ENCODE peak calls at places on chromosomes 2 and 18, in six cellular contexts. One of them, this sample, is unnamed.

GRCh38 chr18:35026407-35027061 is 14.7 kb upstream of the MAPRE2 start:
- DNase-seq in tibial artery: no peak
- DNase-seq in Panc1: no peak
- DNase-seq in upper lobe of left lung: no peak
- DNase-seq in brain microvascular endothelial cell: no peak
- DNase-seq in left ventricle myocardium inferior: no peak
- DNase-seq in this sample: no peak

GRCh38 chr2:25711641-25712369 is 38.4 kb upstream of the DTNB start:
- DNase-seq in tibial artery: no peak
- DNase-seq in Panc1: no peak
- DNase-seq in left ventricle myocardium inferior: no peak
- DNase-seq in upper lobe of left lung: no peak
- DNase-seq in brain microvascular endothelial cell: no peak
- DNase-seq in this sample: no peak

GRCh38 chr2:167943368-167943767 is 304.0 kb downstream of the STK39 start:
- DNase-seq in upper lobe of left lung: no peak
- DNase-seq in left ventricle myocardium inferior: no peak
- DNase-seq in tibial artery: no peak
- DNase-seq in Panc1: no peak
- DNase-seq in brain microvascular endothelial cell: no peak
- DNase-seq in this sample: no peak

GRCh38 chr2:99698896-99699295 is 209.1 kb upstream of the REV1 start:
- DNase-seq in tibial artery: no peak
- DNase-seq in upper lobe of left lung: no peak
- DNase-seq in left ventricle myocardium inferior: no peak
- DNase-seq in brain microvascular endothelial cell: no peak
- DNase-seq in Panc1: no peak
- DNase-seq in this sample: no peak

GRCh38 chr2:72917138-72917874 is at the start of gene EMX1:
- DNase-seq in Panc1: no peak
- DNase-seq in tibial artery: no peak
- DNase-seq in upper lobe of left lung: peak; percentile 91
- DNase-seq in brain microvascular endothelial cell: no peak
- DNase-seq in left ventricle myocardium inferior: no peak
- DNase-seq in this sample: no peak

GRCh38 chr18:45519881-45520280 is 95.4 kb upstream of the SLC14A2 start:
- DNase-seq in left ventricle myocardium inferior: no peak
- DNase-seq in upper lobe of left lung: no peak
- DNase-seq in tibial artery: no peak
- DNase-seq in brain microvascular endothelial cell: peak; percentile 27
- DNase-seq in Panc1: no peak
- DNase-seq in this sample: no peak

GRCh38 chr2:104368089-104368488 is 485.8 kb upstream of the POU3F3 start:
- DNase-seq in Panc1: no peak
- DNase-seq in tibial artery: no peak
- DNase-seq in left ventricle myocardium inferior: no peak
- DNase-seq in upper lobe of left lung: no peak
- DNase-seq in brain microvascular endothelial cell: no peak
- DNase-seq in this sample: no peak

GRCh38 chr2:74587664-74588277 is 33.3 kb downstream of the DOK1 start:
- DNase-seq in left ventricle myocardium inferior: peak; percentile 51
- DNase-seq in brain microvascular endothelial cell: peak; percentile 65
- DNase-seq in Panc1: peak; percentile 61
- DNase-seq in upper lobe of left lung: no peak
- DNase-seq in tibial artery: peak; percentile 76
- DNase-seq in this sample: peak; percentile 79

GRCh38 chr18:7521226-7521856 is 45.8 kb upstream of the PTPRM start:
- DNase-seq in upper lobe of left lung: no peak
- DNase-seq in brain microvascular endothelial cell: no peak
- DNase-seq in tibial artery: no peak
- DNase-seq in Panc1: no peak
- DNase-seq in left ventricle myocardium inferior: no peak
- DNase-seq in this sample: no peak

GRCh38 chr2:216108310-216108966 is 710 bp upstream of the XRCC5 start:
- DNase-seq in upper lobe of left lung: no peak
- DNase-seq in Panc1: no peak
- DNase-seq in left ventricle myocardium inferior: no peak
- DNase-seq in brain microvascular endothelial cell: no peak
- DNase-seq in tibial artery: no peak
- DNase-seq in this sample: no peak

GRCh38 chr2:16613475-16613874 is 52.2 kb downstream of the CYRIA start:
- DNase-seq in upper lobe of left lung: no peak
- DNase-seq in tibial artery: no peak
- DNase-seq in Panc1: no peak
- DNase-seq in left ventricle myocardium inferior: no peak
- DNase-seq in brain microvascular endothelial cell: no peak
- DNase-seq in this sample: no peak

GRCh38 chr2:55391155-55391554 is 28.5 kb downstream of the CCDC88A start:
- DNase-seq in tibial artery: no peak
- DNase-seq in brain microvascular endothelial cell: no peak
- DNase-seq in left ventricle myocardium inferior: no peak
- DNase-seq in Panc1: no peak
- DNase-seq in upper lobe of left lung: no peak
- DNase-seq in this sample: no peak

GRCh38 chr2:46387886-46388515 is 90.8 kb downstream of the EPAS1 start:
- DNase-seq in tibial artery: no peak
- DNase-seq in Panc1: no peak
- DNase-seq in brain microvascular endothelial cell: no peak
- DNase-seq in upper lobe of left lung: no peak
- DNase-seq in left ventricle myocardium inferior: no peak
- DNase-seq in this sample: no peak

GRCh38 chr2:9107168-9108025 is 99.2 kb upstream of the ASAP2 start:
- DNase-seq in tibial artery: no peak
- DNase-seq in Panc1: no peak
- DNase-seq in upper lobe of left lung: peak; percentile 43
- DNase-seq in brain microvascular endothelial cell: no peak
- DNase-seq in left ventricle myocardium inferior: no peak
- DNase-seq in this sample: no peak

GRCh38 chr2:508121-508520 is 169.1 kb downstream of the TMEM18 start:
- DNase-seq in upper lobe of left lung: no peak
- DNase-seq in left ventricle myocardium inferior: no peak
- DNase-seq in Panc1: no peak
- DNase-seq in tibial artery: no peak
- DNase-seq in brain microvascular endothelial cell: no peak
- DNase-seq in this sample: no peak

GRCh38 chr2:173866858-173867620 is 98.1 kb downstream of the SP3 start:
- DNase-seq in brain microvascular endothelial cell: no peak
- DNase-seq in upper lobe of left lung: no peak
- DNase-seq in tibial artery: no peak
- DNase-seq in left ventricle myocardium inferior: no peak
- DNase-seq in Panc1: no peak
- DNase-seq in this sample: no peak

GRCh38 chr18:28823506-28824182 is 646.7 kb upstream of the CDH2 start:
- DNase-seq in brain microvascular endothelial cell: no peak
- DNase-seq in left ventricle myocardium inferior: no peak
- DNase-seq in Panc1: no peak
- DNase-seq in tibial artery: no peak
- DNase-seq in upper lobe of left lung: peak; percentile 4
- DNase-seq in this sample: no peak

GRCh38 chr18:1306641-1307040 is 402.0 kb downstream of the ADCYAP1 start:
- DNase-seq in Panc1: no peak
- DNase-seq in left ventricle myocardium inferior: no peak
- DNase-seq in brain microvascular endothelial cell: no peak
- DNase-seq in tibial artery: no peak
- DNase-seq in upper lobe of left lung: no peak
- DNase-seq in this sample: no peak

GRCh38 chr2:65762068-65762467 is 329.7 kb upstream of the SPRED2 start:
- DNase-seq in tibial artery: no peak
- DNase-seq in upper lobe of left lung: no peak
- DNase-seq in left ventricle myocardium inferior: no peak
- DNase-seq in brain microvascular endothelial cell: no peak
- DNase-seq in Panc1: no peak
- DNase-seq in this sample: no peak

GRCh38 chr2:119943058-119943457 is 69.8 kb upstream of the EPB41L5 start:
- DNase-seq in tibial artery: no peak
- DNase-seq in brain microvascular endothelial cell: no peak
- DNase-seq in upper lobe of left lung: no peak
- DNase-seq in Panc1: no peak
- DNase-seq in left ventricle myocardium inferior: no peak
- DNase-seq in this sample: no peak

GRCh38 chr18:32072321-32072720 is 19.4 kb upstream of the RNF138 start:
- DNase-seq in Panc1: no peak
- DNase-seq in tibial artery: no peak
- DNase-seq in brain microvascular endothelial cell: no peak
- DNase-seq in left ventricle myocardium inferior: no peak
- DNase-seq in upper lobe of left lung: no peak
- DNase-seq in this sample: no peak

GRCh38 chr2:162293122-162293781 is 25.2 kb downstream of the IFIH1 start:
- DNase-seq in tibial artery: no peak
- DNase-seq in Panc1: no peak
- DNase-seq in brain microvascular endothelial cell: no peak
- DNase-seq in left ventricle myocardium inferior: no peak
- DNase-seq in upper lobe of left lung: no peak
- DNase-seq in this sample: no peak

GRCh38 chr2:126766897-126767296 is 110.9 kb downstream of the GYPC start:
- DNase-seq in Panc1: no peak
- DNase-seq in upper lobe of left lung: peak; percentile 17
- DNase-seq in brain microvascular endothelial cell: no peak
- DNase-seq in tibial artery: no peak
- DNase-seq in left ventricle myocardium inferior: no peak
- DNase-seq in this sample: no peak

GRCh38 chr2:127647242-127648190 is 1.6 kb downstream of the GPR17 start:
- DNase-seq in brain microvascular endothelial cell: peak; percentile 33
- DNase-seq in tibial artery: no peak
- DNase-seq in upper lobe of left lung: no peak
- DNase-seq in Panc1: no peak
- DNase-seq in left ventricle myocardium inferior: no peak
- DNase-seq in this sample: no peak

GRCh38 chr18:62360806-62361205 is 35.7 kb downstream of the TNFRSF11A start:
- DNase-seq in Panc1: no peak
- DNase-seq in left ventricle myocardium inferior: no peak
- DNase-seq in upper lobe of left lung: no peak
- DNase-seq in tibial artery: no peak
- DNase-seq in brain microvascular endothelial cell: no peak
- DNase-seq in this sample: no peak

GRCh38 chr2:182173944-182174622 is 188.4 kb downstream of the PPP1R1C start:
- DNase-seq in upper lobe of left lung: no peak
- DNase-seq in left ventricle myocardium inferior: no peak
- DNase-seq in tibial artery: no peak
- DNase-seq in Panc1: no peak
- DNase-seq in brain microvascular endothelial cell: peak; percentile 48
- DNase-seq in this sample: no peak

GRCh38 chr18:49849331-49850217 is 36.2 kb upstream of the ACAA2 start:
- DNase-seq in Panc1: peak; percentile 36
- DNase-seq in upper lobe of left lung: peak; percentile 77
- DNase-seq in left ventricle myocardium inferior: peak; percentile 31
- DNase-seq in brain microvascular endothelial cell: peak; percentile 82
- DNase-seq in tibial artery: no peak
- DNase-seq in this sample: peak; percentile 58

GRCh38 chr2:39300044-39300820 is 56.5 kb upstream of the CDKL4 start:
- DNase-seq in upper lobe of left lung: no peak
- DNase-seq in Panc1: no peak
- DNase-seq in left ventricle myocardium inferior: no peak
- DNase-seq in brain microvascular endothelial cell: no peak
- DNase-seq in tibial artery: no peak
- DNase-seq in this sample: no peak
- H3K4me3 ChIP-seq in upper lobe of left lung: no peak overlapping the region
- H3K4me3 ChIP-seq in Panc1: no peak overlapping the region
- H3K4me3 ChIP-seq in left ventricle myocardium inferior: no peak overlapping the region
- H3K4me3 ChIP-seq in brain microvascular endothelial cell: no peak overlapping the region
- H3K4me3 ChIP-seq in tibial artery: no peak overlapping the region
- H3K4me3 ChIP-seq in this sample: no peak overlapping the region

GRCh38 chr2:233849607-233850271 is 4.6 kb downstream of the HJURP start:
- DNase-seq in left ventricle myocardium inferior: no peak
- DNase-seq in upper lobe of left lung: no peak
- DNase-seq in brain microvascular endothelial cell: no peak
- DNase-seq in Panc1: no peak
- DNase-seq in tibial artery: no peak
- DNase-seq in this sample: no peak
- H3K36me3 ChIP-seq in left ventricle myocardium inferior: no peaks in the 10 kb centered on the region
- H3K36me3 ChIP-seq in upper lobe of left lung: no peaks in the 10 kb centered on the region
- H3K36me3 ChIP-seq in brain microvascular endothelial cell: no peaks in the 10 kb centered on the region
- H3K36me3 ChIP-seq in Panc1: peaks cover 44% of the 10 kb centered on the region
- H3K36me3 ChIP-seq in tibial artery: no peaks in the 10 kb centered on the region
- H3K36me3 ChIP-seq in this sample: no peaks in the 10 kb centered on the region

DNA sequence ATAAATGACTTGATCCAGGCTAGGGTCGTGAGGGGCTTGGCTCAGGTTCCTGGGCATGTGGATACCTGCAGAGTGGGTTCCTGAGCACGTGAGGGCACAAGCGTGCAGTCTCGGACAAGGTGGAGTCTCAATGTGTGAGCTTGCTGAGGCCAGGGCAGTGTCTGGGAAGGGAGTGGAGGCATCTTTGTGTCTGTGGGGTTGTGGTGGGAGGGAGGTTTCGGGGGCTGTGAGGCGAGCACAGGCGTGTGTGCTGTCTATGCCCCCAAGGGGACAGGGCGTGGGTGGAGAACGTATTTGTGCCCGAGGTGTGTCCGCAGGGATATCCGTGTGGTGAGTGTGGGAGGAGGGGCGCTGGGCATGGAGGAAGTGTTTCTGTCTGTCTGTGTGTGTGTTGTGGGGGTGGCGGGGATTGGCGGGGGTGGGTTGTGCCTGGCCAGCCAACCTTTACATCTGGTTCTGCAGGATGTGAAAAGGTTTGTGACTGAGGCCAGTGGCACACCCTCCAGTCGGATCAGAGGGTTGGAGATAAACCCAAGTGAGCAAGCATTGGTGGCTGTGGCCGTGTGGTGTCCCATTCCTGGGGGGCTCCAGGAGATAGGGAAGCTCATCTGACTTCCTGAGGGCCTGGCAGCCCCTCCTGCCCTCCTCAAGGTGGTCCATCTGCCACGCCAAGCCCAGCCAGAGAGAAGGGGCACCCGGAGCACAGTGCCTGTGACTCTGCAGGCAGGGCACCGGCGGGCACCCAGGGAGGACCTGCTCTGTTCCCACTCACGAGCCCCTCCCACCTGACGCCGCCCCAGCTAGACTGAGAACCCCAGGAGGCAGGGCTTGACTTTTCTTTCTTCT is 57.1 kb downstream of the ZFP36L2 start:
- DNase-seq in upper lobe of left lung: no peak
- DNase-seq in tibial artery: no peak
- DNase-seq in left ventricle myocardium inferior: no peak
- DNase-seq in Panc1: no peak
- DNase-seq in brain microvascular endothelial cell: no peak
- DNase-seq in this sample: no peak
- H3K27ac ChIP-seq in upper lobe of left lung: peak overlapping the region; percentile 85
- H3K27ac ChIP-seq in tibial artery: no peak overlapping the region
- H3K27ac ChIP-seq in left ventricle myocardium inferior: peak overlapping the region; percentile 56
- H3K27ac ChIP-seq in Panc1: peak overlapping the region; percentile 49
- H3K27ac ChIP-seq in brain microvascular endothelial cell: no peak overlapping the region
- H3K27ac ChIP-seq in this sample: peak overlapping the region; percentile 51

DNA sequence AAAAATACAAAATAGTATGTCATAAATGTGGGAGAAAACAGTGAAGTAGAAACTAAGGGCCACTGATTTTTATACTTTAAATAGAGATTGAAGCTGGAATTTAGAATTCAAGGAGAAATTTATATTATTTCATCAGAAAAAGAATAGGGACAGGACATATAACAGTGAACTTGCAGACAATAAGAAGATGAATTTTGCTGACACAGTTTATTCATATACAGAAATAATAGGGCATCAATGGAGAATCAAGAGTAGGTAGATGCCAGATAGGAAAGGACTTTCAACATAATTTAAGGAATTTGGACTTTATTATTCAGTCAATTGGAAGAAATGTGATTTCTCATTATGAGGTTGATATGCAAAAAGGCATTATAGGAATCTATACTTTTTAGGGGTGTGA is 118.9 kb upstream of the HNMT start:
- DNase-seq in upper lobe of left lung: no peak
- DNase-seq in tibial artery: no peak
- DNase-seq in left ventricle myocardium inferior: no peak
- DNase-seq in brain microvascular endothelial cell: no peak
- DNase-seq in Panc1: no peak
- DNase-seq in this sample: no peak
- H3K4me3 ChIP-seq in upper lobe of left lung: no peak overlapping the region
- H3K4me3 ChIP-seq in tibial artery: no peak overlapping the region
- H3K4me3 ChIP-seq in left ventricle myocardium inferior: no peak overlapping the region
- H3K4me3 ChIP-seq in brain microvascular endothelial cell: no peak overlapping the region
- H3K4me3 ChIP-seq in Panc1: no peak overlapping the region
- H3K4me3 ChIP-seq in this sample: no peak overlapping the region

This sample was measured in right atrium auricular region.